ENCODE peak calls at places on chromosomes 1 and 21, in seven cellular contexts. One of them, this sample, is unnamed.

GRCh38 chr1:226662704-226663326 is 76.3 kb downstream of the ITPKB start:
- DNase-seq in breast epithelium: no peak
- DNase-seq in ovary: peak
- DNase-seq in stomach: peak
- DNase-seq in GM12892: peak
- DNase-seq in tibial nerve: peak
- DNase-seq in A549: peak
- DNase-seq in this sample: peak

GRCh38 chr1:205538211-205538840 is 33.9 kb downstream of the CDK18 start:
- DNase-seq in stomach: peak
- DNase-seq in A549: no peak
- DNase-seq in breast epithelium: no peak
- DNase-seq in GM12892: no peak
- DNase-seq in ovary: no peak
- DNase-seq in tibial nerve: no peak
- DNase-seq in this sample: no peak

GRCh38 chr1:1621682-1622577 is 6.6 kb downstream of the MIB2 start:
- DNase-seq in tibial nerve: no peak
- DNase-seq in stomach: no peak
- DNase-seq in breast epithelium: no peak
- DNase-seq in GM12892: no peak
- DNase-seq in ovary: no peak
- DNase-seq in A549: no peak
- DNase-seq in this sample: no peak

GRCh38 chr1:9292361-9293240 is at the start of gene SPSB1:
- DNase-seq in stomach: peak
- DNase-seq in GM12892: no peak
- DNase-seq in ovary: peak
- DNase-seq in A549: peak
- DNase-seq in breast epithelium: no peak
- DNase-seq in tibial nerve: peak
- DNase-seq in this sample: no peak

GRCh38 chr1:82323144-82323543 is 522.4 kb downstream of the ADGRL2 start:
- DNase-seq in breast epithelium: no peak
- DNase-seq in stomach: no peak
- DNase-seq in ovary: no peak
- DNase-seq in GM12892: no peak
- DNase-seq in tibial nerve: no peak
- DNase-seq in A549: no peak
- DNase-seq in this sample: no peak

GRCh38 chr1:228768345-228768717 is 33.1 kb downstream of the RHOU start:
- DNase-seq in A549: no peak
- DNase-seq in ovary: no peak
- DNase-seq in GM12892: no peak
- DNase-seq in breast epithelium: no peak
- DNase-seq in tibial nerve: no peak
- DNase-seq in stomach: no peak
- DNase-seq in this sample: no peak

GRCh38 chr1:156438278-156438987 is 62.1 kb downstream of the MEF2D start:
- DNase-seq in breast epithelium: no peak
- DNase-seq in A549: no peak
- DNase-seq in tibial nerve: no peak
- DNase-seq in ovary: no peak
- DNase-seq in GM12892: no peak
- DNase-seq in stomach: no peak
- DNase-seq in this sample: no peak

GRCh38 chr1:228510101-228510850 is 23.1 kb downstream of the RNF187 start:
- DNase-seq in stomach: no peak
- DNase-seq in tibial nerve: no peak
- DNase-seq in breast epithelium: no peak
- DNase-seq in ovary: no peak
- DNase-seq in GM12892: no peak
- DNase-seq in A549: no peak
- DNase-seq in this sample: no peak

GRCh38 chr21:45910548-45911221 is 70.9 kb upstream of the COL6A1 start:
- DNase-seq in breast epithelium: no peak
- DNase-seq in ovary: no peak
- DNase-seq in GM12892: no peak
- DNase-seq in A549: no peak
- DNase-seq in stomach: no peak
- DNase-seq in tibial nerve: no peak
- DNase-seq in this sample: no peak

GRCh38 chr1:241606544-241606943 is 33.6 kb downstream of the CHML start:
- DNase-seq in ovary: no peak
- DNase-seq in A549: peak
- DNase-seq in stomach: no peak
- DNase-seq in breast epithelium: no peak
- DNase-seq in GM12892: no peak
- DNase-seq in tibial nerve: no peak
- DNase-seq in this sample: no peak

DNA sequence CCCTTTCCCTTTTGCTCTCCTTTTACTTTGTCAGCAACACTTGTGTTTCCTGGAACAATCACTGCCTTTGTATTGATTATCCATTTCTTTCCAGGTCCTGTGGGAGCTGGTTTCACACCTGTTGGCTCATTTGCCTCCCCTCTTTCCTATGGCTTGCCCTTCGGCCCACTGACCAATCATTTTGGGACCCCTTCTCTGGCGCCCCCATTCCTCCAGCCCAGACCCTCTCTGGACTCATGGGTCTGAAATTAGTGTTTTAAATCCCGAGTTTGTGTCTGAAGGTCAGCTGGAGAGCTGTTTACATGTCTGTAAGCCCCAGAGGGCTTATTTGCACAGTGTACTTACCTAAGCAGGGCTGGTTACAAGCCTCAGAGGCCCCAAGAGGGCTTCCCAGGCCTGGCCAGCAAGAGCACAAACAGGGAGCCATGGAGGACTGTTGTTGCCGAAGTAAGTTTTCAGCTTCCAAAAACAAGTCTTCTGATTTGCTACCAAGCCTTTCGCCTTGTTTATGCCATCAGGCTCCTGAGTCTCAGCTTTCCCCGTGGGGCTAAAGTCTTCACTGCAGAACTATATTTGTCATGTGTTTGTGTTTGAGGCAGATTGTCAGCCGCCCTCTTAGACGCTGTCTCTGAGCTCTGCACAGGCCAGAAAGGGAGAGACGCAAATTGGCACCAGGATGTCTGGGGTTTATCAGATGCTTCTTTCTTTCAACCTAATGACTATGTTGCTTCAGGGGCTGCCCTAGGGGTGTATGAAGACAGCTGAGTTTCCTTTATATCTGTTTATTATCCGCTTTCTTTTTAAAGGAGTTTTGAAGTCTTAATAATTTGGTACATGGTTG is 93.0 kb downstream of the ATP1A1 start:
- DNase-seq in GM12892: no peak
- DNase-seq in tibial nerve: no peak
- DNase-seq in breast epithelium: no peak
- DNase-seq in stomach: no peak
- DNase-seq in ovary: no peak
- DNase-seq in A549: no peak
- DNase-seq in this sample: no peak
- TF ChIP-seq POLR2A in GM12892: no peak
- TF ChIP-seq POLR2A in tibial nerve: no peak
- TF ChIP-seq POLR2A in breast epithelium: no peak
- TF ChIP-seq POLR2A in stomach: no peak
- TF ChIP-seq POLR2A in ovary: no peak
- TF ChIP-seq POLR2A in A549: no peak
- TF ChIP-seq POLR2A in this sample: no peak

GRCh38 chr1:32192220-32192948 is 8.0 kb upstream of the CCDC28B start:
- DNase-seq in breast epithelium: no peak
- DNase-seq in A549: no peak
- DNase-seq in tibial nerve: no peak
- DNase-seq in ovary: no peak
- DNase-seq in stomach: no peak
- DNase-seq in GM12892: no peak
- DNase-seq in this sample: no peak

GRCh38 chr1:32195531-32195930 is 4.9 kb upstream of the CCDC28B start:
- DNase-seq in A549: no peak
- DNase-seq in tibial nerve: no peak
- DNase-seq in stomach: no peak
- DNase-seq in GM12892: no peak
- DNase-seq in ovary: no peak
- DNase-seq in breast epithelium: no peak
- DNase-seq in this sample: no peak

GRCh38 chr1:32197074-32197473 is 3.3 kb upstream of the CCDC28B start:
- DNase-seq in GM12892: no peak
- DNase-seq in A549: no peak
- DNase-seq in stomach: no peak
- DNase-seq in ovary: no peak
- DNase-seq in tibial nerve: no peak
- DNase-seq in breast epithelium: no peak
- DNase-seq in this sample: no peak

GRCh38 chr1:32195972-32196823 is 4.2 kb upstream of the CCDC28B start:
- DNase-seq in tibial nerve: no peak
- DNase-seq in breast epithelium: no peak
- DNase-seq in A549: no peak
- DNase-seq in stomach: no peak
- DNase-seq in ovary: no peak
- DNase-seq in GM12892: no peak
- DNase-seq in this sample: no peak

GRCh38 chr1:32194984-32195383 is 5.4 kb upstream of the CCDC28B start:
- DNase-seq in tibial nerve: no peak
- DNase-seq in ovary: no peak
- DNase-seq in A549: no peak
- DNase-seq in stomach: no peak
- DNase-seq in GM12892: no peak
- DNase-seq in breast epithelium: no peak
- DNase-seq in this sample: no peak
- TF ChIP-seq POLR2A in tibial nerve: no peak
- TF ChIP-seq POLR2A in ovary: no peak
- TF ChIP-seq POLR2A in A549: no peak
- TF ChIP-seq POLR2A in stomach: no peak
- TF ChIP-seq POLR2A in GM12892: no peak
- TF ChIP-seq POLR2A in breast epithelium: no peak
- TF ChIP-seq POLR2A in this sample: no peak

GRCh38 chr1:63773496-63773814 is 362 bp upstream of the ROR1 start:
- DNase-seq in tibial nerve: no peak
- DNase-seq in stomach: no peak
- DNase-seq in GM12892: no peak
- DNase-seq in ovary: no peak
- DNase-seq in A549: no peak
- DNase-seq in breast epithelium: no peak
- DNase-seq in this sample: no peak

GRCh38 chr1:63772876-63773275 is 941 bp upstream of the ROR1 start:
- DNase-seq in breast epithelium: no peak
- DNase-seq in ovary: no peak
- DNase-seq in tibial nerve: no peak
- DNase-seq in stomach: no peak
- DNase-seq in GM12892: no peak
- DNase-seq in A549: no peak
- DNase-seq in this sample: no peak

GRCh38 chr1:63775418-63776127 is 1.8 kb downstream of the ROR1 start:
- DNase-seq in GM12892: no peak
- DNase-seq in A549: no peak
- DNase-seq in ovary: no peak
- DNase-seq in tibial nerve: no peak
- DNase-seq in breast epithelium: no peak
- DNase-seq in stomach: peak
- DNase-seq in this sample: no peak

GRCh38 chr1:63773815-63774616 is at the start of gene ROR1:
- DNase-seq in A549: peak
- DNase-seq in tibial nerve: peak
- DNase-seq in GM12892: peak
- DNase-seq in breast epithelium: peak
- DNase-seq in ovary: peak
- DNase-seq in stomach: peak
- DNase-seq in this sample: peak

DNA sequence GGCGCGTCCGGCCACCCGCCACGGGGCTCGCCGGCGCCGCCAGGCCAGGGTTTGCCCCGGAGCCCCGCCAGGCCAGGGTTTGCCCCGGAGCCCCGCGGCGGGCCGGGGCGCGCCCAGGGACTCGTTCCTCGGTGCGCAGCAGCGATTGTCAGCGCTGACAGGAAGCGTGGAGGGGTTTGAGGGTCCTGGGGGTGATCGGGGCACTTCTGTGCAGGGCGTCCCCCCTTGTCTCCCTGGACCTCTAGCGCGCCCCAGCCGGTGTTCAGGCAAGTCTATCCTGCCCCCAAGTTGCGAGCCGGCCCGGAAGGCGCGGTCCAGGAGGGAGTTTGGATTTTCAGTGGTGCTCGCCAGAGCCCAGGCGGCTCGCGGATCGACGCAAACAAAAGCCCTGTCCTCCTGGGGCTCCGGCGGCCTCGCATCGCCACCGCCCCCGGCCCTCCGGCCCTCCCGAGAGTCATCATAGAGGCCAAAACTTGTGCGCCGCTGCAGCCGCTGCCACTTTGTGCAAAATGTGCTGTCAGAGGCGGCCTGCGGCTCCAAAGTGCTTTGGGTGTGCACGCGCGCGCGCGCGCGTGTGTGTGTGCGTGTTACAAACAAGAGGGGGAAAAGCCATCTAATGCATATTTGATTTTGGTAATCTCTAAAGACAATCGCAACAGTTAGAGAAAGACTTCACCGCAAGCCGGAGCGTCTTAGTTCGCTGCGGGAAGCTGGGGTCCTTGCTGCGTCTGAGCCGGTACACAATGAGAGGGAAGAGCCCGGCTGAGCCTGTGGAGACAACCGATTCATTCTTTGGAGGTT is 1.0 kb downstream of the ROR1 start:
- DNase-seq in A549: peak
- DNase-seq in ovary: peak
- DNase-seq in GM12892: peak
- DNase-seq in stomach: peak
- DNase-seq in tibial nerve: peak
- DNase-seq in breast epithelium: no peak
- DNase-seq in this sample: peak
- TF ChIP-seq POLR2A in A549: no peak
- TF ChIP-seq POLR2A in ovary: no peak
- TF ChIP-seq POLR2A in GM12892: no peak
- TF ChIP-seq POLR2A in stomach: no peak
- TF ChIP-seq POLR2A in tibial nerve: no peak
- TF ChIP-seq POLR2A in breast epithelium: no peak
- TF ChIP-seq POLR2A in this sample: no peak

GRCh38 chr1:155137550-155137949 is 1.9 kb downstream of the SLC50A1 start:
- DNase-seq in GM12892: no peak
- DNase-seq in stomach: no peak
- DNase-seq in tibial nerve: no peak
- DNase-seq in A549: no peak
- DNase-seq in breast epithelium: no peak
- DNase-seq in ovary: no peak
- DNase-seq in this sample: no peak

GRCh38 chr1:155141799-155142198 is 1.5 kb upstream of the DPM3 start:
- DNase-seq in tibial nerve: no peak
- DNase-seq in breast epithelium: no peak
- DNase-seq in stomach: no peak
- DNase-seq in A549: no peak
- DNase-seq in GM12892: no peak
- DNase-seq in ovary: no peak
- DNase-seq in this sample: no peak

GRCh38 chr1:155137129-155137528 is 1.5 kb downstream of the SLC50A1 start:
- DNase-seq in A549: no peak
- DNase-seq in tibial nerve: no peak
- DNase-seq in breast epithelium: no peak
- DNase-seq in ovary: no peak
- DNase-seq in GM12892: no peak
- DNase-seq in stomach: no peak
- DNase-seq in this sample: no peak

GRCh38 chr1:155140630-155140953 is 261 bp upstream of the DPM3 start:
- DNase-seq in GM12892: no peak
- DNase-seq in stomach: no peak
- DNase-seq in tibial nerve: no peak
- DNase-seq in ovary: no peak
- DNase-seq in breast epithelium: no peak
- DNase-seq in A549: no peak
- DNase-seq in this sample: no peak

GRCh38 chr1:155139895-155140629 is at the start of gene DPM3:
- DNase-seq in stomach: peak
- DNase-seq in ovary: peak
- DNase-seq in breast epithelium: peak
- DNase-seq in GM12892: peak
- DNase-seq in tibial nerve: peak
- DNase-seq in A549: peak
- DNase-seq in this sample: peak
- TF ChIP-seq POLR2A in stomach: no peak
- TF ChIP-seq POLR2A in ovary: peak
- TF ChIP-seq POLR2A in breast epithelium: peak
- TF ChIP-seq POLR2A in GM12892: peak
- TF ChIP-seq POLR2A in tibial nerve: peak
- TF ChIP-seq POLR2A in A549: peak
- TF ChIP-seq POLR2A in this sample: peak